ENCODE peak calls at places on chromosomes 11 and 22, in four cellular contexts. W is cardiac muscle cell, Q is tibial nerve, R is Peyer's patch. X is an unnamed sample. For H3K27me3, the result is how much of the 10 kb centered on the place peaks cover.

GRCh38 chr11:10520562-10520961 is 20.4 kb downstream of the RNF141 start:
- DNase-seq in W (no peak), Q (no peak), R (no peak), X (no peak)

GRCh38 chr11:64776875-64777274 is 1.5 kb downstream of the SF1 start:
- DNase-seq in W (no peak), Q (no peak), R (no peak), X (no peak)

GRCh38 chr11:27599217-27599616 is 92.6 kb upstream of the LIN7C start:
- DNase-seq in W (no peak), Q (no peak), R (no peak), X (no peak)

GRCh38 chr22:25656724-25657123 is 85.3 kb upstream of the MYO18B start:
- DNase-seq in W (no peak), Q (no peak), R (peak), X (no peak)

GRCh38 chr22:31561238-31561887 is 65.0 kb downstream of the SFI1 start:
- DNase-seq in W (peak), Q (peak), R (peak), X (peak)

GRCh38 chr11:61609970-61610347 is 29.1 kb upstream of the SYT7 start:
- DNase-seq in W (no peak), Q (no peak), R (no peak), X (no peak)

GRCh38 chr11:3834349-3835099 is 6.2 kb downstream of the RHOG start:
- DNase-seq in W (peak), Q (peak), R (peak), X (no peak)

GRCh38 chr11:20647976-20648565 is 21.3 kb upstream of the NELL1 start:
- DNase-seq in W (peak), Q (peak), R (peak), X (peak)

GRCh38 chr11:64763804-64764611 is 4.2 kb upstream of the PYGM start:
- DNase-seq in W (no peak), Q (no peak), R (peak), X (no peak)

GRCh38 chr11:70410276-70410675 is 11.9 kb downstream of the CTTN start:
- DNase-seq in W (no peak), Q (no peak), R (no peak), X (no peak)

GRCh38 chr11:127105578-127105977 is 105.0 kb upstream of the KIRREL3 start:
- DNase-seq in W (no peak), Q (no peak), R (no peak), X (no peak)

GRCh38 chr22:18083406-18083805 is 5.6 kb downstream of the PEX26 start:
- DNase-seq in W (no peak), Q (no peak), R (no peak), X (no peak)

GRCh38 chr11:60514055-60514454 is 1.1 kb upstream of the MS4A13 start:
- DNase-seq in W (no peak), Q (no peak), R (no peak), X (no peak)

GRCh38 chr11:126630893-126631292 is 275.4 kb downstream of the ST3GAL4 start:
- DNase-seq in W (no peak), Q (no peak), R (no peak), X (no peak)

GRCh38 chr11:35317253-35317652 is 102.1 kb downstream of the SLC1A2 start:
- DNase-seq in W (no peak), Q (no peak), R (no peak), X (no peak)

GRCh38 chr22:37808294-37808657 is 542 bp downstream of the GCAT start:
- DNase-seq in W (no peak), Q (no peak), R (no peak), X (no peak)

GRCh38 chr11:19437760-19438159 is 197.0 kb upstream of the E2F8 start:
- DNase-seq in W (peak), Q (no peak), R (no peak), X (peak)

GRCh38 chr22:44360686-44361381 is 48.1 kb upstream of the SHISAL1 start:
- DNase-seq in W (peak), Q (no peak), R (no peak), X (peak)

GRCh38 chr11:101718406-101718805 is 134.6 kb upstream of the TRPC6 start:
- DNase-seq in W (no peak), Q (no peak), R (no peak), X (peak)

GRCh38 chr11:44624761-44625221 is 59.3 kb downstream of the CD82 start:
- DNase-seq in W (no peak), Q (no peak), R (no peak), X (no peak)

GRCh38 chr11:57085604-57086003 is 96.1 kb upstream of the LRRC55 start:
- DNase-seq in W (no peak), Q (no peak), R (no peak), X (no peak)

GRCh38 chr11:75022289-75022688 is 33.6 kb downstream of the NEU3 start:
- DNase-seq in W (no peak), Q (no peak), R (no peak), X (no peak)

GRCh38 chr11:6202036-6202435 is 3.0 kb downstream of the OR52W1 start:
- DNase-seq in W (no peak), Q (no peak), R (no peak), X (no peak)

GRCh38 chr11:6201486-6201885 is 2.5 kb downstream of the OR52W1 start:
- DNase-seq in W (peak), Q (no peak), R (no peak), X (no peak)

GRCh38 chr11:6199174-6199810 is at the start of gene OR52W1:
- DNase-seq in W (no peak), Q (no peak), R (no peak), X (no peak)

GRCh38 chr11:6203327-6203726 is 2.0 kb upstream of the C11orf42 start:
- DNase-seq in W (no peak), Q (no peak), R (no peak), X (no peak)

GRCh38 chr11:6200975-6201374 is 2.0 kb downstream of the OR52W1 start:
- DNase-seq in W (peak), Q (peak), R (no peak), X (no peak)
- H3K4me3 ChIP-seq in W (no peak), Q (no peak), R (no peak), X (no peak)

GRCh38 chr11:13102865-13103539 is 93.9 kb downstream of the RASSF10 start:
- DNase-seq in W (no peak), Q (no peak), R (no peak), X (no peak)

GRCh38 chr11:13103962-13104554 is 94.9 kb downstream of the RASSF10 start:
- DNase-seq in W (no peak), Q (no peak), R (no peak), X (no peak)

GRCh38 chr11:13104619-13105236 is 95.6 kb downstream of the RASSF10 start:
- DNase-seq in W (no peak), Q (no peak), R (no peak), X (no peak)

GRCh38 chr11:13102575-13102840 is 93.4 kb downstream of the RASSF10 start:
- DNase-seq in W (no peak), Q (no peak), R (no peak), X (no peak)

GRCh38 chr11:13101836-13102574 is 92.9 kb downstream of the RASSF10 start:
- DNase-seq in W (no peak), Q (no peak), R (no peak), X (no peak)
- H3K27ac ChIP-seq in W (no peak), Q (peak), R (no peak), X (no peak)

GRCh38 chr11:72583616-72584292 is 90.5 kb downstream of the PDE2A start:
- DNase-seq in W (no peak), Q (no peak), R (no peak), X (no peak)
- H3K27me3 ChIP-seq in W (half or more), Q (under half), R (under half), X (half or more)

DNA sequence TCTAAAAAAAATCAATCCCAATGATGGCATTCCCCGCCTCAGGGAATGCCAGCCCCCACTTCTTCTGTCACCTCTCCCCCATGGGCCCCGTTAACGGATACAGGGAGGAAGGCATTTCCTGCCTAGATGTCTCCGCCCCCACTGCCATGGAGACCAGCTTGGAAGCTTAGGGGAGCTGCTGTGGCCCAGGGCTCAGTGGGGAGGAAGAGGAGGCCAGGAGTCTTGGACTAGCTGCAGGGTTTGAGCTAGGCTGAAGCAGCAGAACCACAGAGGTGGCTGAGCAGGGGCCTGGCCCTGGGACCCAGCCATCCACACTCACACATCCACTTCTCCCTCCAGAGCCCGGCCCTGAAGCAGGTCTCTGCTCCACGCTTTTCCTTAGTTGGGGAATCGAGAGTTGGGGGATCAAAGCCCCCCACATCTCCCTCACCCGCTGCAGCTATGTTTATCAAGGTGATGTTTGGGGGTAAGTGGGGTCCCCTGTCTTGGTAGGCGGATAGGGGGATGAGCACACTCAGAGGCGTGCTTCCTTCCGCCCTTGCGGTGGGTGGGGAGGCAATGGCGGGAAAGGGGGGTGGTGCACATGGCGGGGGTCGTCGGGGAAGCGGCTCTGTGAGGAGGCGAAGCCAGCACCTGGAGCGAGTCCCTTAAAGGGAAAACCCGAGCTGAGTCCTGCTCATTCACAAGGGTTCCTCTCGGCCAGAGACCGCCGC is at the start of gene C22orf15:
- DNase-seq in W (peak), Q (no peak), R (peak), X (no peak)
- H3K4me3 ChIP-seq in W (no peak), Q (no peak), R (peak), X (peak)

DNA sequence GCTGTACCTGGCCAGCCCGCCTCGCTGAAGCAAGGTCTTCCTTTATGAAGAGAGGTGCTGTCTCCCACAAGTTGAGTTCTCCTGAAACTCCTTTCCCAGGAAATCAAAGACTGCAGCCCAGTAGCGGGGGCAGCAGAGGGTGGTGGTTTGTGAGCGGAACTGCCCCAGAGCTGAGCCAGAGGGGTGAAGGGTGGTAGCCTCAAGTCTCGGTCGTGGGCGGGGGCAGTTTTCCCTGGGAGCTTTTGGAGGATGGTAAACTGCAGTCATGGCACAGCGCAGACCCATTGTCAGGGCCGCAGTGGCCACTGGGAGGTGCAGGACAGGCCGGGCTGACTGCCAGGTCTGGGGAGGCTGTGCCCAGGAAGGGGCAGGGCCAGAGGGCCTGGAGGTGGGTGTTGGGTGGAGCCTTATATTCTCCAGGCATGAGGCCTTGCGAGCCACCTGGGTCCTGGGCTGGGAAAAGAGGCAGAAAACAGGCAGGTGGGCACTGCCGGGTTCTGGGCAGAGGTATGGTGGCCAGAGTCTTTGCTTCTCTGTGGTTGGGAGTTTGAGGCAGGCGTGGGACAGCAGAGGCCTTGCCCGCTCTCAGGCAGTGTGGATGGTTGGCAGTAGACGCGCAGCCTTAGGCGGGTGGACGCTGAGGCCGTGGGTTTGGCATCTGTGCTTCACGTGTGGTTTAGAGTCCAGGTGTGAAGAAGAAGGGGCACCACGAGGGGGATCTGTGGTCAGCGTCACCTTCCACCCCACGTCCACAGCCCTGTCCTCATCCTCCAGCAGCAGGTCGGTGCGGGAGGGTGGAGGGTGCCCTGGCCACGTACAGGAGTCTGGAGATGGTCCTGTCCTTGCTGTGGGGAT is 1176.4 kb downstream of the BRD1 start:
- DNase-seq in W (no peak), Q (no peak), R (no peak), X (no peak)
- H3K27ac ChIP-seq in W (no peak), Q (no peak), R (no peak), X (no peak)

GRCh38 chr11:1035577-1036283 is 788 bp downstream of the MUC6 start:
- DNase-seq in W (no peak), Q (no peak), R (no peak), X (no peak)

GRCh38 chr11:1036931-1037330 is 413 bp upstream of the MUC6 start:
- DNase-seq in W (no peak), Q (no peak), R (no peak), X (no peak)

GRCh38 chr11:1037506-1038055 is 1.1 kb upstream of the MUC6 start:
- DNase-seq in W (no peak), Q (no peak), R (no peak), X (no peak)

GRCh38 chr11:1034456-1035295 is 1.8 kb downstream of the MUC6 start:
- DNase-seq in W (no peak), Q (no peak), R (no peak), X (no peak)

GRCh38 chr11:1036303-1036923 is at the start of gene MUC6:
- DNase-seq in W (no peak), Q (no peak), R (no peak), X (no peak)
- H3K27me3 ChIP-seq in W (under half), Q (under half), R (under half), X (under half)

GRCh38 chr11:124896821-124897391 is 759 bp downstream of the ROBO4 start:
- DNase-seq in W (peak), Q (peak), R (no peak), X (no peak)
- H3K4me3 ChIP-seq in W (no peak), Q (peak), R (peak), X (no peak)

GRCh38 chr11:78082146-78082545 is 2.5 kb upstream of the NDUFC2 start:
- DNase-seq in W (no peak), Q (no peak), R (no peak), X (no peak)
- H3K27ac ChIP-seq in W (no peak), Q (no peak), R (no peak), X (no peak)

X was measured in AG04450.